ENCODE peak calls at places on chromosomes 4 and X, in five cellular contexts. One of them, this sample, is unnamed.

GRCh38 chr4:163755013-163755412 is 260.5 kb downstream of the TMA16 start:
- DNase-seq in esophagus squamous epithelium: no peak
- DNase-seq in adrenal gland: no peak
- DNase-seq in sigmoid colon: no peak
- DNase-seq in heart left ventricle: no peak
- DNase-seq in this sample: no peak

GRCh38 chr4:27084685-27085356 is 224.2 kb downstream of the STIM2 start:
- DNase-seq in esophagus squamous epithelium: no peak
- DNase-seq in adrenal gland: peak; percentile 24
- DNase-seq in sigmoid colon: no peak
- DNase-seq in heart left ventricle: peak; percentile 33
- DNase-seq in this sample: no peak

GRCh38 chrX:39922497-39922896 is 175.3 kb downstream of the BCOR start:
- DNase-seq in heart left ventricle: no peak
- DNase-seq in adrenal gland: no peak
- DNase-seq in esophagus squamous epithelium: no peak
- DNase-seq in sigmoid colon: no peak
- DNase-seq in this sample: no peak

GRCh38 chr4:151933122-151933827 is 172.5 kb upstream of the GATB start:
- DNase-seq in adrenal gland: no peak
- DNase-seq in esophagus squamous epithelium: no peak
- DNase-seq in sigmoid colon: no peak
- DNase-seq in heart left ventricle: peak; percentile 54
- DNase-seq in this sample: no peak

GRCh38 chrX:118181030-118181429 is 64.4 kb upstream of the KLHL13 start:
- DNase-seq in esophagus squamous epithelium: no peak
- DNase-seq in adrenal gland: peak; percentile 15
- DNase-seq in heart left ventricle: no peak
- DNase-seq in sigmoid colon: no peak
- DNase-seq in this sample: no peak

GRCh38 chr4:39044364-39044946 is 12.2 kb upstream of the TMEM156 start:
- DNase-seq in esophagus squamous epithelium: peak; percentile 77
- DNase-seq in sigmoid colon: peak; percentile 97
- DNase-seq in adrenal gland: peak; percentile 95
- DNase-seq in heart left ventricle: peak; percentile 94
- DNase-seq in this sample: peak; percentile 95

GRCh38 chr4:127604949-127605709 is 27.6 kb upstream of the INTU start:
- DNase-seq in sigmoid colon: no peak
- DNase-seq in adrenal gland: no peak
- DNase-seq in esophagus squamous epithelium: no peak
- DNase-seq in heart left ventricle: no peak
- DNase-seq in this sample: no peak

GRCh38 chrX:150757371-150757770 is 64.2 kb downstream of the MTMR1 start:
- DNase-seq in heart left ventricle: no peak
- DNase-seq in adrenal gland: no peak
- DNase-seq in esophagus squamous epithelium: no peak
- DNase-seq in sigmoid colon: no peak
- DNase-seq in this sample: no peak

GRCh38 chrX:39018526-39018925 is 217.3 kb downstream of the MID1IP1 start:
- DNase-seq in esophagus squamous epithelium: no peak
- DNase-seq in sigmoid colon: no peak
- DNase-seq in heart left ventricle: no peak
- DNase-seq in adrenal gland: no peak
- DNase-seq in this sample: no peak

GRCh38 chr4:114385195-114385985 is 213.2 kb upstream of the UGT8 start:
- DNase-seq in adrenal gland: no peak
- DNase-seq in heart left ventricle: no peak
- DNase-seq in esophagus squamous epithelium: no peak
- DNase-seq in sigmoid colon: no peak
- DNase-seq in this sample: no peak

GRCh38 chr4:112926826-112927225 is 122.6 kb upstream of the ANK2 start:
- DNase-seq in heart left ventricle: no peak
- DNase-seq in adrenal gland: no peak
- DNase-seq in esophagus squamous epithelium: no peak
- DNase-seq in sigmoid colon: no peak
- DNase-seq in this sample: no peak

GRCh38 chr4:153582954-153583456 is 101.1 kb upstream of the TLR2 start:
- DNase-seq in esophagus squamous epithelium: no peak
- DNase-seq in sigmoid colon: no peak
- DNase-seq in heart left ventricle: no peak
- DNase-seq in adrenal gland: no peak
- DNase-seq in this sample: no peak
- H3K27ac ChIP-seq in esophagus squamous epithelium: no peak overlapping the region
- H3K27ac ChIP-seq in sigmoid colon: no peak overlapping the region
- H3K27ac ChIP-seq in heart left ventricle: no peak overlapping the region
- H3K27ac ChIP-seq in adrenal gland: no peak overlapping the region
- H3K27ac ChIP-seq in this sample: no peak overlapping the region

DNA sequence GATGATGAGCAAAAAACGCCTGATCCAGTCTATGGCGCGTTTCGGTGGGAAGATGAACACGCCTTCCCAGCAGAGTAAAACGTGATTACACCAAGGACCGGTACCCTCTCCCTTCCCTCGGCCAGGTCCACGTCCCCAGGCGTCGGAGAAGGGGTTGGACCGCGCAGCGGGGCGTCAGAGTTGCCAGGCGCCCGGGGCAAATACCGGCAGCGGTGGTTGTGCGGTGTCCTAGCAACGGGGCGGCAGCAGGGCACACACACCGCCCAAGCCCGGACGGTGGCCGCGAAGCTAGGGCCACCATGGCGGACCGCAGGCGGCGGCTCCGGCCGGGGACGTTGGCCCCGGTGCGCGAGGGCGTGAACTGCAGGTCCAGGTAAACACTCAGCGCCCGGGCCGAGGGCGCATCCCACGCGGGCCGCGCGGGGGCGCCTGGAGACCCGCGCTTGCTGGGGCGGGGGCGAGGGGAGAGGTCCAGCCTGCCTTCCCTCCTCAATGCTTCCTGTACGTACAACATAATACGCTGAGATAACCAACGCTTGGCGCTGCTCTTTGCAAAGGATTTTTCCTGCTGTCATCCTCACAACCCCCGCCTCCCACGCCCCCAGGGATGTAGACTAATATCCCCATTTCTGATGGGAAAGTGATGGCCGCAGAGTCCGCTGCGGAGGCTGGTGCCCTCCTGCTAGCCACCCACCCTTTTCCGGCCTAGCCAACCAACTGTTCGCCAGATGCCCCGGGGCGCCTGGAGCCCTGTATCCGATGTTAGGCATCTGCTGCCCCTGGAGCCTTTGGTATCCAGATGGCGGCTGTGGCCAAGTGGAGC is at the start of gene FAM47E:
- DNase-seq in heart left ventricle: peak; percentile 89
- DNase-seq in sigmoid colon: peak; percentile 88
- DNase-seq in esophagus squamous epithelium: no peak
- DNase-seq in adrenal gland: peak; percentile 79
- DNase-seq in this sample: peak; percentile 45
- TF ChIP-seq POLR2A in heart left ventricle: peak; percentile 29
- TF ChIP-seq POLR2A in sigmoid colon: no peak
- TF ChIP-seq POLR2A in esophagus squamous epithelium: no peak
- TF ChIP-seq POLR2A in adrenal gland: peak; percentile 18
- TF ChIP-seq POLR2A in this sample: peak; percentile 38

GRCh38 chr4:125262079-125262478 is 52.7 kb upstream of the FAT4 start:
- DNase-seq in adrenal gland: no peak
- DNase-seq in heart left ventricle: no peak
- DNase-seq in sigmoid colon: no peak
- DNase-seq in esophagus squamous epithelium: no peak
- DNase-seq in this sample: no peak

GRCh38 chr4:125268065-125268755 is 46.5 kb upstream of the FAT4 start:
- DNase-seq in sigmoid colon: no peak
- DNase-seq in esophagus squamous epithelium: no peak
- DNase-seq in adrenal gland: no peak
- DNase-seq in heart left ventricle: no peak
- DNase-seq in this sample: no peak

GRCh38 chr4:125265846-125266245 is 48.9 kb upstream of the FAT4 start:
- DNase-seq in sigmoid colon: no peak
- DNase-seq in adrenal gland: no peak
- DNase-seq in heart left ventricle: no peak
- DNase-seq in esophagus squamous epithelium: no peak
- DNase-seq in this sample: no peak

DNA sequence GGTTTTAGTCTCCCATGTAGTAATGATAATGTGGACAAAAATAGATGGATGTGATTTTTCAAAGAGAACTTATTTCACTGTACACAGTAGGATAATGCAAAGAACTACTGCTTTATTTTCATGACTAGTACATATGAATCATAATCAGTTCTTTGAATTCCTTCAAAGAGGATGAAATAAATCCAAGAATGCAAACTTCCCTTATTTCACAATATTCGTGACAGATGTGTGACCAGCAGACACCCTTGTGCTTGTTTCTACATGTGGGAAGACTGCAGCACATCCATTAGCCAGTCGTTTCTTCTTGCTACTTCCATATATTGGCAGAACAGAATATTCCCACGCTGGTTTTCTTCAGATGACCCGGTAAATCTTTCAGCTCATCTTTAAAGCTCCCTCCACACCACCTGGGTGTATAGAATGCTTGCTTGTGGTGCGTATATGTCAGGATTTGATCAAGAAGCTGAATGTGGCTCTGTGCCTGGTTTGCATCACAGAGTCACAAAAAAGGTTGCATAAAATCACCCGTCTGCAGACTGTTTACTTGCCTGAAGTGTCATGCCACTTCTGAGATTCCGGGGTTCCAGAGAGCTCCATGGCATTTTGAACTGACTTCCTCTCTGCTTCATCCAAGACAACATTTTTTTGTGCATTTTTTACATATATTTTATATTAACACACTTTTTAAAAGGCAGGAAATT is 47.7 kb upstream of the FAT4 start:
- DNase-seq in heart left ventricle: no peak
- DNase-seq in adrenal gland: no peak
- DNase-seq in sigmoid colon: no peak
- DNase-seq in esophagus squamous epithelium: no peak
- DNase-seq in this sample: no peak
- H3K27ac ChIP-seq in heart left ventricle: no peak overlapping the region
- H3K27ac ChIP-seq in adrenal gland: no peak overlapping the region
- H3K27ac ChIP-seq in sigmoid colon: no peak overlapping the region
- H3K27ac ChIP-seq in esophagus squamous epithelium: no peak overlapping the region
- H3K27ac ChIP-seq in this sample: no peak overlapping the region

DNA sequence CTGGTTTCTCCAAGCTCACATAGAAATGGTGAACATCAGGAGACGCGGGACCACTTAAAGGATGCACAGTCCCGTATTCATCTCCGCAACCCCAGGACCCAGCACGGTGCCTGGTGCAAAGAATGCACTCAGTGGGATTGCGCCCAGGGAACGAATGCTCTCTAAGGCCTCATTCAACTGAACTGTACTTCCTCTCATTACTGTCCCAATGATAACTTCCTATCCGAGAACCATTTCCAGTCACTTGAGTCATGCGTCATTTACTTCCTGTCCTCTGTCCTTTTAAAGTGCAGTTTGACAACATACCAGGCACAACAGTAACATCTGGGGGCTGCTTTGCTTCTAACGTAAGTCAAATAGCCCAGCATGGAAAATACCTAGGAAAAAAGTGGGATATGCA is 75.7 kb downstream of the RBM47 start:
- DNase-seq in adrenal gland: no peak
- DNase-seq in heart left ventricle: peak; percentile 34
- DNase-seq in sigmoid colon: no peak
- DNase-seq in esophagus squamous epithelium: no peak
- DNase-seq in this sample: no peak
- TF ChIP-seq POLR2A in adrenal gland: peak; percentile 39
- TF ChIP-seq POLR2A in heart left ventricle: no peak
- TF ChIP-seq POLR2A in sigmoid colon: no peak
- TF ChIP-seq POLR2A in esophagus squamous epithelium: no peak
- TF ChIP-seq POLR2A in this sample: no peak

GRCh38 chr4:185712350-185713024 is 99.5 kb downstream of the SORBS2 start:
- DNase-seq in heart left ventricle: no peak
- DNase-seq in sigmoid colon: no peak
- DNase-seq in adrenal gland: no peak
- DNase-seq in esophagus squamous epithelium: no peak
- DNase-seq in this sample: no peak
- H3K27ac ChIP-seq in heart left ventricle: peak overlapping the region; percentile 58
- H3K27ac ChIP-seq in sigmoid colon: peak overlapping the region; percentile 77
- H3K27ac ChIP-seq in adrenal gland: peak overlapping the region; percentile 75
- H3K27ac ChIP-seq in esophagus squamous epithelium: peak overlapping the region; percentile 17
- H3K27ac ChIP-seq in this sample: no peak overlapping the region

GRCh38 chr4:3765271-3766206 is 646 bp upstream of the ADRA2C start:
- DNase-seq in adrenal gland: peak; percentile 40
- DNase-seq in heart left ventricle: peak; percentile 38
- DNase-seq in sigmoid colon: no peak
- DNase-seq in esophagus squamous epithelium: no peak
- DNase-seq in this sample: peak; percentile 52
- TF ChIP-seq POLR2A in adrenal gland: no peak
- TF ChIP-seq POLR2A in heart left ventricle: no peak
- TF ChIP-seq POLR2A in sigmoid colon: no peak
- TF ChIP-seq POLR2A in esophagus squamous epithelium: no peak
- TF ChIP-seq POLR2A in this sample: no peak

GRCh38 chr4:74267998-74268606 is 40.2 kb upstream of the EPGN start:
- DNase-seq in heart left ventricle: no peak
- DNase-seq in sigmoid colon: no peak
- DNase-seq in esophagus squamous epithelium: no peak
- DNase-seq in adrenal gland: no peak
- DNase-seq in this sample: no peak
- H3K27ac ChIP-seq in heart left ventricle: no peak overlapping the region
- H3K27ac ChIP-seq in sigmoid colon: no peak overlapping the region
- H3K27ac ChIP-seq in esophagus squamous epithelium: peak overlapping the region; percentile 3
- H3K27ac ChIP-seq in adrenal gland: no peak overlapping the region
- H3K27ac ChIP-seq in this sample: no peak overlapping the region

GRCh38 chr4:1249148-1249730 is 309 bp upstream of the CTBP1 start:
- DNase-seq in adrenal gland: peak; percentile 86
- DNase-seq in heart left ventricle: peak; percentile 90
- DNase-seq in sigmoid colon: peak; percentile 93
- DNase-seq in esophagus squamous epithelium: no peak
- DNase-seq in this sample: peak; percentile 80
- TF ChIP-seq POLR2A in adrenal gland: peak; percentile 61
- TF ChIP-seq POLR2A in heart left ventricle: peak; percentile 63
- TF ChIP-seq POLR2A in sigmoid colon: no peak
- TF ChIP-seq POLR2A in esophagus squamous epithelium: no peak
- TF ChIP-seq POLR2A in this sample: no peak

GRCh38 chr4:7306566-7306965 is 114.2 kb downstream of the SORCS2 start:
- DNase-seq in adrenal gland: no peak
- DNase-seq in esophagus squamous epithelium: no peak
- DNase-seq in sigmoid colon: no peak
- DNase-seq in heart left ventricle: no peak
- DNase-seq in this sample: no peak
- H3K27ac ChIP-seq in adrenal gland: no peak overlapping the region
- H3K27ac ChIP-seq in esophagus squamous epithelium: no peak overlapping the region
- H3K27ac ChIP-seq in sigmoid colon: no peak overlapping the region
- H3K27ac ChIP-seq in heart left ventricle: no peak overlapping the region
- H3K27ac ChIP-seq in this sample: no peak overlapping the region

DNA sequence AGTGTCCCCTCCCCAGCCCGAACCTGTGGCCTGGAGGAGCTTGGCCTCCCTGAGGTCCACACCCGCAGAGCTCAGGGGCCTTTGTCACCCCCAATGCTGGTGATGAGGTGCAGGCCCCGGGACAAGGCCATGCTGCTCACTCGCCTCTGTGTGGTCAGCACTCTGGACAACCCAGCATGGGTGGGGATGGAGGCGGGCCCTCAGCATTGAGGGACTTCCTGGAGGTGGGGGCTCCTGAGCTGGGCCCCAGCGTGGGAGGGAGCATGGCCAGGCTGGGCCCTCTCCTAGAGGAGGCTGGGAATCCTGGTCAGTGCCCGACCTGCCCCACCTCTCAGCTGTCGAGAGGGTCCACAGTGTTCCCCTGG is 30.6 kb downstream of the TACC3 start:
- DNase-seq in adrenal gland: no peak
- DNase-seq in esophagus squamous epithelium: no peak
- DNase-seq in sigmoid colon: no peak
- DNase-seq in heart left ventricle: no peak
- DNase-seq in this sample: no peak
- TF ChIP-seq POLR2A in adrenal gland: no peak
- TF ChIP-seq POLR2A in esophagus squamous epithelium: no peak
- TF ChIP-seq POLR2A in sigmoid colon: no peak
- TF ChIP-seq POLR2A in heart left ventricle: no peak
- TF ChIP-seq POLR2A in this sample: no peak